ENCODE peak calls at places on chromosome 9, in five cellular contexts. One of them, this sample, is unnamed.
A peak's percentile ranks its signal among the peaks of the same experiment; 100 is the strongest.

GRCh38 chr9:93007529-93008058 is 50.9 kb upstream of the SUSD3 start:
- DNase-seq in DMS153: no peak
- DNase-seq in activated CD4-positive, alpha-beta memory T cell treated with anti-CD3 and anti-CD28 coated beads, Interleukin-2, amount 10 ng/mL, durations not matched to agents 7 days and 5 days: no peak
- DNase-seq in fibroblast of mammary gland: no peak
- DNase-seq in neuronal stem cell: no peak
- DNase-seq in this sample: no peak

GRCh38 chr9:92632641-92633040 is 37.3 kb downstream of the IPPK start:
- DNase-seq in fibroblast of mammary gland: no peak
- DNase-seq in activated CD4-positive, alpha-beta memory T cell treated with anti-CD3 and anti-CD28 coated beads, Interleukin-2, amount 10 ng/mL, durations not matched to agents 7 days and 5 days: peak; percentile 11
- DNase-seq in DMS153: no peak
- DNase-seq in neuronal stem cell: no peak
- DNase-seq in this sample: no peak

GRCh38 chr9:2623046-2623865 is 1.7 kb downstream of the VLDLR start:
- DNase-seq in activated CD4-positive, alpha-beta memory T cell treated with anti-CD3 and anti-CD28 coated beads, Interleukin-2, amount 10 ng/mL, durations not matched to agents 7 days and 5 days: peak; percentile 17
- DNase-seq in DMS153: peak; percentile 20
- DNase-seq in fibroblast of mammary gland: peak; percentile 61
- DNase-seq in neuronal stem cell: peak; percentile 42
- DNase-seq in this sample: no peak

GRCh38 chr9:136313111-136314055 is 9.5 kb upstream of the CCDC187 start:
- DNase-seq in activated CD4-positive, alpha-beta memory T cell treated with anti-CD3 and anti-CD28 coated beads, Interleukin-2, amount 10 ng/mL, durations not matched to agents 7 days and 5 days: no peak
- DNase-seq in neuronal stem cell: no peak
- DNase-seq in fibroblast of mammary gland: no peak
- DNase-seq in DMS153: no peak
- DNase-seq in this sample: no peak

GRCh38 chr9:127567119-127567897 is 44.8 kb upstream of the STXBP1 start:
- DNase-seq in activated CD4-positive, alpha-beta memory T cell treated with anti-CD3 and anti-CD28 coated beads, Interleukin-2, amount 10 ng/mL, durations not matched to agents 7 days and 5 days: no peak
- DNase-seq in neuronal stem cell: no peak
- DNase-seq in DMS153: no peak
- DNase-seq in fibroblast of mammary gland: peak; percentile 54
- DNase-seq in this sample: no peak

GRCh38 chr9:34437006-34437925 is 21.1 kb downstream of the FAM219A start:
- DNase-seq in activated CD4-positive, alpha-beta memory T cell treated with anti-CD3 and anti-CD28 coated beads, Interleukin-2, amount 10 ng/mL, durations not matched to agents 7 days and 5 days: peak; percentile 65
- DNase-seq in fibroblast of mammary gland: peak; percentile 85
- DNase-seq in neuronal stem cell: peak; percentile 77
- DNase-seq in DMS153: peak; percentile 47
- DNase-seq in this sample: no peak

GRCh38 chr9:129756191-129756590 is 3.3 kb upstream of the PTGES start:
- DNase-seq in neuronal stem cell: no peak
- DNase-seq in fibroblast of mammary gland: no peak
- DNase-seq in activated CD4-positive, alpha-beta memory T cell treated with anti-CD3 and anti-CD28 coated beads, Interleukin-2, amount 10 ng/mL, durations not matched to agents 7 days and 5 days: no peak
- DNase-seq in DMS153: no peak
- DNase-seq in this sample: no peak

GRCh38 chr9:34519321-34520020 is 3.3 kb downstream of the ENHO start:
- DNase-seq in activated CD4-positive, alpha-beta memory T cell treated with anti-CD3 and anti-CD28 coated beads, Interleukin-2, amount 10 ng/mL, durations not matched to agents 7 days and 5 days: no peak
- DNase-seq in fibroblast of mammary gland: no peak
- DNase-seq in neuronal stem cell: no peak
- DNase-seq in DMS153: no peak
- DNase-seq in this sample: no peak

GRCh38 chr9:130480673-130481072 is 35.9 kb downstream of the ASS1 start:
- DNase-seq in DMS153: no peak
- DNase-seq in fibroblast of mammary gland: no peak
- DNase-seq in activated CD4-positive, alpha-beta memory T cell treated with anti-CD3 and anti-CD28 coated beads, Interleukin-2, amount 10 ng/mL, durations not matched to agents 7 days and 5 days: no peak
- DNase-seq in neuronal stem cell: no peak
- DNase-seq in this sample: no peak

GRCh38 chr9:36148652-36149051 is 12.1 kb downstream of the GLIPR2 start:
- DNase-seq in activated CD4-positive, alpha-beta memory T cell treated with anti-CD3 and anti-CD28 coated beads, Interleukin-2, amount 10 ng/mL, durations not matched to agents 7 days and 5 days: peak; percentile 84
- DNase-seq in DMS153: no peak
- DNase-seq in neuronal stem cell: no peak
- DNase-seq in fibroblast of mammary gland: peak; percentile 99
- DNase-seq in this sample: no peak

GRCh38 chr9:9498147-9498546 is 1114.7 kb downstream of the PTPRD start:
- DNase-seq in DMS153: no peak
- DNase-seq in fibroblast of mammary gland: no peak
- DNase-seq in activated CD4-positive, alpha-beta memory T cell treated with anti-CD3 and anti-CD28 coated beads, Interleukin-2, amount 10 ng/mL, durations not matched to agents 7 days and 5 days: no peak
- DNase-seq in neuronal stem cell: no peak
- DNase-seq in this sample: no peak

GRCh38 chr9:4339783-4340335 is 40.0 kb upstream of the GLIS3 start:
- DNase-seq in DMS153: no peak
- DNase-seq in fibroblast of mammary gland: peak; percentile 31
- DNase-seq in neuronal stem cell: no peak
- DNase-seq in activated CD4-positive, alpha-beta memory T cell treated with anti-CD3 and anti-CD28 coated beads, Interleukin-2, amount 10 ng/mL, durations not matched to agents 7 days and 5 days: no peak
- DNase-seq in this sample: no peak

GRCh38 chr9:14207352-14207995 is 106.5 kb downstream of the NFIB start:
- DNase-seq in DMS153: no peak
- DNase-seq in activated CD4-positive, alpha-beta memory T cell treated with anti-CD3 and anti-CD28 coated beads, Interleukin-2, amount 10 ng/mL, durations not matched to agents 7 days and 5 days: no peak
- DNase-seq in neuronal stem cell: no peak
- DNase-seq in fibroblast of mammary gland: no peak
- DNase-seq in this sample: no peak

GRCh38 chr9:108444400-108445358 is 411.1 kb downstream of the ACTL7B start:
- DNase-seq in activated CD4-positive, alpha-beta memory T cell treated with anti-CD3 and anti-CD28 coated beads, Interleukin-2, amount 10 ng/mL, durations not matched to agents 7 days and 5 days: no peak
- DNase-seq in fibroblast of mammary gland: peak; percentile 97
- DNase-seq in DMS153: peak; percentile 98
- DNase-seq in neuronal stem cell: no peak
- DNase-seq in this sample: no peak

GRCh38 chr9:135701067-135701967 is 668 bp upstream of the KCNT1 start:
- DNase-seq in fibroblast of mammary gland: no peak
- DNase-seq in neuronal stem cell: no peak
- DNase-seq in activated CD4-positive, alpha-beta memory T cell treated with anti-CD3 and anti-CD28 coated beads, Interleukin-2, amount 10 ng/mL, durations not matched to agents 7 days and 5 days: no peak
- DNase-seq in DMS153: no peak
- DNase-seq in this sample: no peak

GRCh38 chr9:567746-568305 is 273.7 kb upstream of the DMRT1 start:
- DNase-seq in activated CD4-positive, alpha-beta memory T cell treated with anti-CD3 and anti-CD28 coated beads, Interleukin-2, amount 10 ng/mL, durations not matched to agents 7 days and 5 days: no peak
- DNase-seq in DMS153: no peak
- DNase-seq in fibroblast of mammary gland: no peak
- DNase-seq in neuronal stem cell: no peak
- DNase-seq in this sample: no peak

GRCh38 chr9:134781895-134782294 is 98.7 kb upstream of the FCN2 start:
- DNase-seq in activated CD4-positive, alpha-beta memory T cell treated with anti-CD3 and anti-CD28 coated beads, Interleukin-2, amount 10 ng/mL, durations not matched to agents 7 days and 5 days: no peak
- DNase-seq in neuronal stem cell: no peak
- DNase-seq in DMS153: no peak
- DNase-seq in fibroblast of mammary gland: no peak
- DNase-seq in this sample: no peak

GRCh38 chr9:129221233-129221632 is 43.2 kb upstream of the IER5L start:
- DNase-seq in fibroblast of mammary gland: no peak
- DNase-seq in activated CD4-positive, alpha-beta memory T cell treated with anti-CD3 and anti-CD28 coated beads, Interleukin-2, amount 10 ng/mL, durations not matched to agents 7 days and 5 days: peak; percentile 51
- DNase-seq in neuronal stem cell: no peak
- DNase-seq in DMS153: no peak
- DNase-seq in this sample: no peak

GRCh38 chr9:98075332-98075805 is 18.8 kb downstream of the NANS start:
- DNase-seq in fibroblast of mammary gland: peak; percentile 95
- DNase-seq in DMS153: no peak
- DNase-seq in activated CD4-positive, alpha-beta memory T cell treated with anti-CD3 and anti-CD28 coated beads, Interleukin-2, amount 10 ng/mL, durations not matched to agents 7 days and 5 days: peak; percentile 25
- DNase-seq in neuronal stem cell: no peak
- DNase-seq in this sample: no peak

GRCh38 chr9:121640486-121641227 is 10.8 kb upstream of the DAB2IP start:
- DNase-seq in fibroblast of mammary gland: no peak
- DNase-seq in activated CD4-positive, alpha-beta memory T cell treated with anti-CD3 and anti-CD28 coated beads, Interleukin-2, amount 10 ng/mL, durations not matched to agents 7 days and 5 days: no peak
- DNase-seq in DMS153: no peak
- DNase-seq in neuronal stem cell: no peak
- DNase-seq in this sample: no peak